ENCODE peak calls at places on chromosome 18, in six cellular contexts. One of them, this sample, is unnamed.

GRCh38 chr18:50562686-50563085 is 2.8 kb downstream of the MAPK4 start:
- DNase-seq in GM12891: no peak
- DNase-seq in GM12878: no peak
- DNase-seq in K562: no peak
- DNase-seq in H1: no peak
- DNase-seq in HepG2: no peak
- DNase-seq in this sample: no peak

GRCh38 chr18:26993568-26993967 is 128.1 kb upstream of the AQP4 start:
- DNase-seq in GM12891: no peak
- DNase-seq in GM12878: no peak
- DNase-seq in K562: no peak
- DNase-seq in H1: no peak
- DNase-seq in HepG2: no peak
- DNase-seq in this sample: no peak

GRCh38 chr18:12657849-12658829 is at the start of gene SPIRE1:
- DNase-seq in GM12891: peak; percentile 37
- DNase-seq in GM12878: no peak
- DNase-seq in K562: peak; percentile 82
- DNase-seq in H1: peak; percentile 79
- DNase-seq in HepG2: peak; percentile 29
- DNase-seq in this sample: peak; percentile 32

GRCh38 chr18:46374850-46375249 is 270.7 kb downstream of the HAUS1 start:
- DNase-seq in GM12891: no peak
- DNase-seq in GM12878: no peak
- DNase-seq in K562: peak; percentile 22
- DNase-seq in H1: no peak
- DNase-seq in HepG2: no peak
- DNase-seq in this sample: no peak

GRCh38 chr18:55586841-55587240 is 1.2 kb downstream of the TCF4 start:
- DNase-seq in GM12891: no peak
- DNase-seq in GM12878: no peak
- DNase-seq in K562: no peak
- DNase-seq in H1: no peak
- DNase-seq in HepG2: no peak
- DNase-seq in this sample: no peak

GRCh38 chr18:60064271-60064670 is 164.5 kb downstream of the PMAIP1 start:
- DNase-seq in GM12891: no peak
- DNase-seq in GM12878: no peak
- DNase-seq in K562: no peak
- DNase-seq in H1: no peak
- DNase-seq in HepG2: no peak
- DNase-seq in this sample: no peak

GRCh38 chr18:54787616-54788015 is 40.7 kb upstream of the RAB27B start:
- DNase-seq in GM12891: no peak
- DNase-seq in GM12878: no peak
- DNase-seq in K562: no peak
- DNase-seq in H1: no peak
- DNase-seq in HepG2: no peak
- DNase-seq in this sample: no peak

GRCh38 chr18:70373062-70373519 is 84.2 kb downstream of the SOCS6 start:
- DNase-seq in GM12891: no peak
- DNase-seq in GM12878: no peak
- DNase-seq in K562: no peak
- DNase-seq in H1: no peak
- DNase-seq in HepG2: peak; percentile 72
- DNase-seq in this sample: no peak

GRCh38 chr18:23069481-23069880 is 65.8 kb upstream of the CABLES1 start:
- DNase-seq in GM12891: no peak
- DNase-seq in GM12878: no peak
- DNase-seq in K562: no peak
- DNase-seq in H1: no peak
- DNase-seq in HepG2: no peak
- DNase-seq in this sample: no peak

GRCh38 chr18:37450434-37451133 is 115.0 kb downstream of the CELF4 start:
- DNase-seq in GM12891: no peak
- DNase-seq in GM12878: no peak
- DNase-seq in K562: no peak
- DNase-seq in H1: peak; percentile 74
- DNase-seq in HepG2: no peak
- DNase-seq in this sample: no peak

GRCh38 chr18:62436636-62437519 is 85.9 kb upstream of the ZCCHC2 start:
- DNase-seq in GM12891: no peak
- DNase-seq in GM12878: no peak
- DNase-seq in K562: no peak
- DNase-seq in H1: no peak
- DNase-seq in HepG2: no peak
- DNase-seq in this sample: no peak

GRCh38 chr18:33444699-33445098 is 4.2 kb upstream of the CCDC178 start:
- DNase-seq in GM12891: no peak
- DNase-seq in GM12878: no peak
- DNase-seq in K562: no peak
- DNase-seq in H1: no peak
- DNase-seq in HepG2: no peak
- DNase-seq in this sample: no peak

GRCh38 chr18:56995579-56996194 is 151.2 kb upstream of the BOD1L2 start:
- DNase-seq in GM12891: no peak
- DNase-seq in GM12878: no peak
- DNase-seq in K562: no peak
- DNase-seq in H1: no peak
- DNase-seq in HepG2: no peak
- DNase-seq in this sample: no peak

GRCh38 chr18:23822590-23823385 is 133.5 kb downstream of the LAMA3 start:
- DNase-seq in GM12891: no peak
- DNase-seq in GM12878: no peak
- DNase-seq in K562: no peak
- DNase-seq in H1: no peak
- DNase-seq in HepG2: no peak
- DNase-seq in this sample: no peak

GRCh38 chr18:33132657-33133056 is 307.9 kb downstream of the CCDC178 start:
- DNase-seq in GM12891: no peak
- DNase-seq in GM12878: no peak
- DNase-seq in K562: no peak
- DNase-seq in H1: no peak
- DNase-seq in HepG2: no peak
- DNase-seq in this sample: no peak

GRCh38 chr18:37483984-37484892 is 81.4 kb downstream of the CELF4 start:
- DNase-seq in GM12891: no peak
- DNase-seq in GM12878: no peak
- DNase-seq in K562: no peak
- DNase-seq in H1: no peak
- DNase-seq in HepG2: no peak
- DNase-seq in this sample: no peak

DNA sequence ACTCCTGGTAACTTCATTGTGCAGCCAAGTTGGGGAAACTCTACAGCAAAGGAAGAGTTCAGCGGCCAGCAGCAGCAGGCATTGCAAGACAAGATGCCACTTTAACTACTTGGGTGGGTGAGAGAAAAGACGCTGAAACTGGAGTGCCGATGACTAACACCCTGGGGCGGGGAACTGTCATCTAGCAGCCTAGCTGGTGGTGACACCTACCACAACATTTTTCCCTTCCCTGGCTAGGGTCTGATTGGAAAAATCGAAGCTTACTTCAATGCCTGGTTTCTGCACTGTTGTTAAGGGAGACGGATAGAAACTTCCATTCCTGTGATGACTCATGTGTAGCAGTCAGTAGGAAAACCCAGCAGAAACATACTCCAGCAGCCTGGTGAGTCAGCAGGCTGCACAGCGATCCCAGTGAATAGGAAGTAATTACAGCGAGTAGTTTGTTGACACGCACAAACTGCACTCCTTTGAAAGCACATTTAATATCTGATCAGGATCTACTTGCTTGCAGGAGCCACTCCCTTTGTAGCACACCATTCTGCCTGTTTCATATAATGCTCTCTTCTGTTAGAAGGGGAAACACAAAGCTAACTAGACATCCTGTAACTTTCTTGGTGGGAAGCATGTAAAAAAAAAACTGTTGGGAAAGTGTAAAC is 62.1 kb upstream of the MAPRE2 start:
- DNase-seq in GM12891: no peak
- DNase-seq in GM12878: peak; percentile 3
- DNase-seq in K562: peak; percentile 41
- DNase-seq in H1: no peak
- DNase-seq in HepG2: peak; percentile 97
- DNase-seq in this sample: no peak
- TF ChIP-seq POLR2A in GM12891: no peak
- TF ChIP-seq POLR2A in GM12878: no peak
- TF ChIP-seq POLR2A in K562: no peak
- TF ChIP-seq POLR2A in H1: no peak
- TF ChIP-seq POLR2A in HepG2: peak; percentile 42
- TF ChIP-seq POLR2A in this sample: no peak

GRCh38 chr18:58954986-58955385 is 90.3 kb downstream of the ZNF532 start:
- DNase-seq in GM12891: no peak
- DNase-seq in GM12878: no peak
- DNase-seq in K562: no peak
- DNase-seq in H1: no peak
- DNase-seq in HepG2: no peak
- DNase-seq in this sample: no peak

GRCh38 chr18:58952871-58953270 is 88.2 kb downstream of the ZNF532 start:
- DNase-seq in GM12891: no peak
- DNase-seq in GM12878: no peak
- DNase-seq in K562: no peak
- DNase-seq in H1: no peak
- DNase-seq in HepG2: peak; percentile 56
- DNase-seq in this sample: no peak

GRCh38 chr18:58952303-58952702 is 87.6 kb downstream of the ZNF532 start:
- DNase-seq in GM12891: no peak
- DNase-seq in GM12878: no peak
- DNase-seq in K562: no peak
- DNase-seq in H1: no peak
- DNase-seq in HepG2: no peak
- DNase-seq in this sample: no peak

GRCh38 chr18:58953627-58954026 is 89.0 kb downstream of the ZNF532 start:
- DNase-seq in GM12891: no peak
- DNase-seq in GM12878: no peak
- DNase-seq in K562: no peak
- DNase-seq in H1: no peak
- DNase-seq in HepG2: peak; percentile 16
- DNase-seq in this sample: no peak

GRCh38 chr18:58955738-58956137 is 91.1 kb downstream of the ZNF532 start:
- DNase-seq in GM12891: no peak
- DNase-seq in GM12878: no peak
- DNase-seq in K562: no peak
- DNase-seq in H1: no peak
- DNase-seq in HepG2: no peak
- DNase-seq in this sample: no peak
- TF ChIP-seq TAF1 in GM12891: no peak
- TF ChIP-seq TAF1 in GM12878: no peak
- TF ChIP-seq TAF1 in K562: no peak
- TF ChIP-seq TAF1 in H1: no peak
- TF ChIP-seq TAF1 in HepG2: no peak
- TF ChIP-seq TAF1 in this sample: no peak

GRCh38 chr18:35076126-35076525 is 34.9 kb downstream of the MAPRE2 start:
- DNase-seq in GM12891: no peak
- DNase-seq in GM12878: no peak
- DNase-seq in K562: no peak
- DNase-seq in H1: no peak
- DNase-seq in HepG2: no peak
- DNase-seq in this sample: no peak

GRCh38 chr18:35076556-35076955 is 35.3 kb downstream of the MAPRE2 start:
- DNase-seq in GM12891: no peak
- DNase-seq in GM12878: no peak
- DNase-seq in K562: no peak
- DNase-seq in H1: no peak
- DNase-seq in HepG2: no peak
- DNase-seq in this sample: no peak

GRCh38 chr18:35083174-35083712 is 42.0 kb downstream of the MAPRE2 start:
- DNase-seq in GM12891: no peak
- DNase-seq in GM12878: no peak
- DNase-seq in K562: no peak
- DNase-seq in H1: no peak
- DNase-seq in HepG2: no peak
- DNase-seq in this sample: no peak

GRCh38 chr18:35077937-35078336 is 36.7 kb downstream of the MAPRE2 start:
- DNase-seq in GM12891: no peak
- DNase-seq in GM12878: no peak
- DNase-seq in K562: no peak
- DNase-seq in H1: no peak
- DNase-seq in HepG2: no peak
- DNase-seq in this sample: no peak

DNA sequence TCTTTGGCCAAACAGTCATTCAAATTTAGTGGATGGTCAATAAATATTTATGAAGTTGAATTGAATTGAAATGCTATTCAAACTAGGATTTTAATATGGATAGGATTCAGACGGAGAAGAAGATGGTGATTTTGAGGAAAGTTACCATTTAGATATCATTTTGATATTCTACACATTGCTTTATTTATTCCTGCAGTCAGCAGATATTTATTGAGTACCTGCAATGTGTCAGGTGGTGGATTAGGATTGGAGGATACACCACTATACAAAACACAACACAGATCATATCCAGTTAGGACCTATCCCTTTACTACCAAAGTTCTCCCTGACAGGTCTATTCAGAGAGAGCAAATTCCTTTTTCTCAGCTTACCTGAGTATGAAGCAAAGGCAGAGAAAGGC is 38.8 kb downstream of the MAPRE2 start:
- DNase-seq in GM12891: no peak
- DNase-seq in GM12878: no peak
- DNase-seq in K562: no peak
- DNase-seq in H1: no peak
- DNase-seq in HepG2: no peak
- DNase-seq in this sample: no peak
- TF ChIP-seq POLR2A in GM12891: no peak
- TF ChIP-seq POLR2A in GM12878: no peak
- TF ChIP-seq POLR2A in K562: no peak
- TF ChIP-seq POLR2A in H1: no peak
- TF ChIP-seq POLR2A in HepG2: no peak
- TF ChIP-seq POLR2A in this sample: no peak

GRCh38 chr18:35938562-35938961 is 33.9 kb upstream of the RMP24 start:
- DNase-seq in GM12891: no peak
- DNase-seq in GM12878: no peak
- DNase-seq in K562: no peak
- DNase-seq in H1: no peak
- DNase-seq in HepG2: no peak
- DNase-seq in this sample: no peak

GRCh38 chr18:35935805-35936204 is 36.7 kb upstream of the RMP24 start:
- DNase-seq in GM12891: no peak
- DNase-seq in GM12878: no peak
- DNase-seq in K562: no peak
- DNase-seq in H1: no peak
- DNase-seq in HepG2: no peak
- DNase-seq in this sample: no peak

GRCh38 chr18:35936951-35937350 is 35.5 kb upstream of the RMP24 start:
- DNase-seq in GM12891: no peak
- DNase-seq in GM12878: no peak
- DNase-seq in K562: no peak
- DNase-seq in H1: no peak
- DNase-seq in HepG2: no peak
- DNase-seq in this sample: no peak

GRCh38 chr18:35939166-35939565 is 33.3 kb upstream of the RMP24 start:
- DNase-seq in GM12891: no peak
- DNase-seq in GM12878: no peak
- DNase-seq in K562: no peak
- DNase-seq in H1: no peak
- DNase-seq in HepG2: no peak
- DNase-seq in this sample: no peak

DNA sequence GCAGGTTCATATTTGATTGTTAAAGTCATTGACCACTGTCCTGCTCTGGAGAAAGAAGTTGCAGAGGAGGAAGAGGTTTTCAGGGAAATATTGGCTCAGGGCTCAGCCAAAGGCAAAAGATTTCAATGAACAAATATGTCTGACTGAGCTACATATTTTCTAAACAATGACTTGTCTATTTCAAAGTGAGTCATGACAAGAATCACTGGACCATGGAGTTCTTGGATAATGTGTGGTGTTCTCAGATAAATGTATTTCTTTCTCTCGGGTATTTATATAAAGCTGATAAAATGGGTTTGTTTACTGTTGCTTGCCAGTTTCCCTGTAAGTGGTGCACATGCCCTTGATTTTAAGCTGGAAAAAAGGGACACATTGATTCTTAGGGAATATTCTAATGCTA is 34.3 kb upstream of the RMP24 start:
- DNase-seq in GM12891: no peak
- DNase-seq in GM12878: no peak
- DNase-seq in K562: no peak
- DNase-seq in H1: no peak
- DNase-seq in HepG2: no peak
- DNase-seq in this sample: no peak
- TF ChIP-seq TAF1 in GM12891: no peak
- TF ChIP-seq TAF1 in GM12878: no peak
- TF ChIP-seq TAF1 in K562: no peak
- TF ChIP-seq TAF1 in H1: no peak
- TF ChIP-seq TAF1 in HepG2: no peak
- TF ChIP-seq TAF1 in this sample: no peak

This sample was measured in GM12892.